ENCODE peak calls at places on chromosomes 13 and 19, in five cellular contexts. One of them, this sample, is unnamed.

GRCh38 chr19:2986951-2987491 is 9.7 kb downstream of the TLE6 start:
- DNase-seq in endodermal cell: peak; percentile 78
- DNase-seq in fibroblast of lung: no peak
- DNase-seq in anterior cingulate cortex: no peak
- DNase-seq in stimulated activated CD8-positive, alpha-beta memory T cell treated with anti-CD3 and anti-CD28 coated beads, Interleukin-12 subunit alpha, Interleukin-12 subunit beta, amount 100 ng/mL, for 4 hours: no peak
- DNase-seq in this sample: peak; percentile 93

GRCh38 chr13:21674271-21675009 is 3.6 kb downstream of the FGF9 start:
- DNase-seq in endodermal cell: peak; percentile 72
- DNase-seq in fibroblast of lung: no peak
- DNase-seq in anterior cingulate cortex: no peak
- DNase-seq in stimulated activated CD8-positive, alpha-beta memory T cell treated with anti-CD3 and anti-CD28 coated beads, Interleukin-12 subunit alpha, Interleukin-12 subunit beta, amount 100 ng/mL, for 4 hours: peak; percentile 17
- DNase-seq in this sample: peak; percentile 88

GRCh38 chr13:72652681-72653080 is 74.7 kb downstream of the MZT1 start:
- DNase-seq in endodermal cell: no peak
- DNase-seq in fibroblast of lung: no peak
- DNase-seq in anterior cingulate cortex: no peak
- DNase-seq in stimulated activated CD8-positive, alpha-beta memory T cell treated with anti-CD3 and anti-CD28 coated beads, Interleukin-12 subunit alpha, Interleukin-12 subunit beta, amount 100 ng/mL, for 4 hours: no peak
- DNase-seq in this sample: no peak

GRCh38 chr19:3276341-3276799 is 51.9 kb downstream of the CELF5 start:
- DNase-seq in endodermal cell: peak; percentile 99
- DNase-seq in fibroblast of lung: no peak
- DNase-seq in anterior cingulate cortex: no peak
- DNase-seq in stimulated activated CD8-positive, alpha-beta memory T cell treated with anti-CD3 and anti-CD28 coated beads, Interleukin-12 subunit alpha, Interleukin-12 subunit beta, amount 100 ng/mL, for 4 hours: no peak
- DNase-seq in this sample: peak; percentile 98

GRCh38 chr13:23766199-23766771 is 122.9 kb downstream of the MIPEP start:
- DNase-seq in endodermal cell: no peak
- DNase-seq in fibroblast of lung: no peak
- DNase-seq in anterior cingulate cortex: no peak
- DNase-seq in stimulated activated CD8-positive, alpha-beta memory T cell treated with anti-CD3 and anti-CD28 coated beads, Interleukin-12 subunit alpha, Interleukin-12 subunit beta, amount 100 ng/mL, for 4 hours: no peak
- DNase-seq in this sample: no peak

GRCh38 chr13:93066187-93066586 is 160.4 kb upstream of the GPC6 start:
- DNase-seq in endodermal cell: no peak
- DNase-seq in fibroblast of lung: peak; percentile 89
- DNase-seq in anterior cingulate cortex: no peak
- DNase-seq in stimulated activated CD8-positive, alpha-beta memory T cell treated with anti-CD3 and anti-CD28 coated beads, Interleukin-12 subunit alpha, Interleukin-12 subunit beta, amount 100 ng/mL, for 4 hours: no peak
- DNase-seq in this sample: no peak

GRCh38 chr13:97434417-97435296 is 688 bp downstream of the RAP2A start:
- DNase-seq in endodermal cell: peak; percentile 75
- DNase-seq in fibroblast of lung: no peak
- DNase-seq in anterior cingulate cortex: no peak
- DNase-seq in stimulated activated CD8-positive, alpha-beta memory T cell treated with anti-CD3 and anti-CD28 coated beads, Interleukin-12 subunit alpha, Interleukin-12 subunit beta, amount 100 ng/mL, for 4 hours: no peak
- DNase-seq in this sample: peak; percentile 24

GRCh38 chr13:69524459-69525155 is 583.0 kb upstream of the ATXN8OS start:
- DNase-seq in endodermal cell: no peak
- DNase-seq in fibroblast of lung: peak; percentile 9
- DNase-seq in anterior cingulate cortex: no peak
- DNase-seq in stimulated activated CD8-positive, alpha-beta memory T cell treated with anti-CD3 and anti-CD28 coated beads, Interleukin-12 subunit alpha, Interleukin-12 subunit beta, amount 100 ng/mL, for 4 hours: no peak
- DNase-seq in this sample: no peak

GRCh38 chr13:35699181-35699580 is 222.7 kb upstream of the MAB21L1 start:
- DNase-seq in endodermal cell: no peak
- DNase-seq in fibroblast of lung: peak; percentile 33
- DNase-seq in anterior cingulate cortex: no peak
- DNase-seq in stimulated activated CD8-positive, alpha-beta memory T cell treated with anti-CD3 and anti-CD28 coated beads, Interleukin-12 subunit alpha, Interleukin-12 subunit beta, amount 100 ng/mL, for 4 hours: no peak
- DNase-seq in this sample: no peak

This sample was measured in H7.